ENCODE peak calls at places on chromosome 15, in four cellular contexts. M, O, I and E are unnamed samples.

GRCh38 chr15:82764740-82765139 is 41.1 kb downstream of the FSD2 start:
- DNase-seq in M (no peak), O (no peak), I (no peak), E (no peak)

GRCh38 chr15:48653216-48653615 is 7.7 kb upstream of the FBN1 start:
- DNase-seq in M (no peak), O (no peak), I (no peak), E (no peak)

GRCh38 chr15:65792988-65793812 is 1.1 kb upstream of the DENND4A start:
- DNase-seq in M (no peak), O (no peak), I (no peak), E (no peak)

GRCh38 chr15:24761704-24762302 is 86.2 kb downstream of the NPAP1 start:
- DNase-seq in M (peak; percentile 19), O (no peak), I (no peak), E (no peak)

GRCh38 chr15:90047956-90048575 is 46.9 kb downstream of the ZNF710 start:
- DNase-seq in M (no peak), O (no peak), I (no peak), E (no peak)

GRCh38 chr15:66502491-66502890 is 2.2 kb downstream of the RPL4 start:
- DNase-seq in M (no peak), O (no peak), I (no peak), E (no peak)

GRCh38 chr15:67148196-67148701 is 82.8 kb downstream of the SMAD3 start:
- DNase-seq in M (peak; percentile 74), O (no peak), I (no peak), E (no peak)

GRCh38 chr15:65054333-65055200 is 9.4 kb downstream of the SLC51B start:
- DNase-seq in M (peak; percentile 68), O (peak; percentile 76), I (peak; percentile 79), E (peak; percentile 88)

GRCh38 chr15:41416162-41416741 is 643 bp upstream of the RTF1 start:
- DNase-seq in M (no peak), O (peak; percentile 31), I (peak; percentile 29), E (no peak)

GRCh38 chr15:44368367-44368766 is 59.1 kb upstream of the CTDSPL2 start:
- DNase-seq in M (no peak), O (no peak), I (no peak), E (no peak)

GRCh38 chr15:65730560-65731172 is 61.4 kb downstream of the DENND4A start:
- DNase-seq in M (peak; percentile 2), O (no peak), I (no peak), E (no peak)

GRCh38 chr15:28947241-28947674 is 61.5 kb downstream of the APBA2 start:
- DNase-seq in M (no peak), O (no peak), I (no peak), E (no peak)

GRCh38 chr15:48191574-48192225 is at the start of gene CTXN2:
- DNase-seq in M (no peak), O (peak; percentile 63), I (no peak), E (no peak)

GRCh38 chr15:25426896-25427610 is 11.8 kb downstream of the UBE3A start:
- DNase-seq in M (no peak), O (no peak), I (no peak), E (no peak)

GRCh38 chr15:33729648-33730047 is 238.6 kb upstream of the CHRM5 start:
- DNase-seq in M (peak; percentile 5), O (no peak), I (no peak), E (no peak)

GRCh38 chr15:71752604-71753289 is 57.6 kb upstream of the NR2E3 start:
- DNase-seq in M (peak; percentile 94), O (peak; percentile 60), I (peak; percentile 44), E (no peak)

GRCh38 chr15:77610731-77611130 is 22.0 kb downstream of the LINGO1 start:
- DNase-seq in M (no peak), O (no peak), I (no peak), E (no peak)

GRCh38 chr15:22895465-22896190 is 57.2 kb downstream of the NIPA2 start:
- DNase-seq in M (peak; percentile 34), O (peak; percentile 85), I (no peak), E (no peak)

GRCh38 chr15:63288342-63288741 is 10.9 kb downstream of the APH1B start:
- DNase-seq in M (no peak), O (no peak), I (no peak), E (no peak)

GRCh38 chr15:71424765-71425164 is 309.5 kb downstream of the THSD4 start:
- DNase-seq in M (peak; percentile 23), O (no peak), I (no peak), E (no peak)

GRCh38 chr15:74130089-74130848 is at the start of gene ISLR2:
- DNase-seq in M (no peak), O (no peak), I (no peak), E (no peak)

GRCh38 chr15:98970799-98971198 is 36.8 kb downstream of the PGPEP1L start:
- DNase-seq in M (no peak), O (no peak), I (no peak), E (no peak)

GRCh38 chr15:99442268-99442897 is 123.4 kb upstream of the MEF2A start:
- DNase-seq in M (peak; percentile 90), O (peak; percentile 34), I (no peak), E (no peak)

GRCh38 chr15:52256930-52257733 is 38.5 kb downstream of the MYO5C start:
- DNase-seq in M (no peak), O (peak; percentile 32), I (no peak), E (peak; percentile 52)

GRCh38 chr15:83178387-83178786 is 29.2 kb downstream of the HDGFL3 start:
- DNase-seq in M (no peak), O (peak; percentile 46), I (no peak), E (no peak)

GRCh38 chr15:89475688-89476087 is 20.7 kb downstream of the RHCG start:
- DNase-seq in M (no peak), O (no peak), I (no peak), E (no peak)

GRCh38 chr15:58758141-58758540 is 8.6 kb upstream of the ADAM10 start:
- DNase-seq in M (peak; percentile 33), O (no peak), I (no peak), E (no peak)

GRCh38 chr15:58856090-58856489 is 77.4 kb downstream of the SLTM start:
- DNase-seq in M (peak; percentile 70), O (no peak), I (no peak), E (no peak)

GRCh38 chr15:92306662-92307061 is 87.0 kb upstream of the ST8SIA2 start:
- DNase-seq in M (no peak), O (peak; percentile 95), I (peak; percentile 64), E (no peak)

GRCh38 chr15:59399465-59400102 is 26.9 kb upstream of the MYO1E start:
- DNase-seq in M (no peak), O (no peak), I (no peak), E (no peak)

GRCh38 chr15:57387011-57387410 is 10.7 kb downstream of the CGNL1 start:
- DNase-seq in M (no peak), O (no peak), I (no peak), E (no peak)
- H2AK5ac ChIP-seq in M (no peak overlapping the region), O (no peak overlapping the region), I (no peak overlapping the region), E (no peak overlapping the region)

GRCh38 chr15:78749831-78750230 is 61.4 kb downstream of the ADAMTS7 start:
- DNase-seq in M (no peak), O (no peak), I (no peak), E (no peak)
- H3K56ac ChIP-seq in M (no peak overlapping the region), O (no peak overlapping the region), I (no peak overlapping the region), E (no peak overlapping the region)

GRCh38 chr15:70192490-70192889 is 94.8 kb upstream of the TLE3 start:
- DNase-seq in M (no peak), O (no peak), I (no peak), E (no peak)

GRCh38 chr15:70194266-70194665 is 96.5 kb upstream of the TLE3 start:
- DNase-seq in M (no peak), O (no peak), I (no peak), E (no peak)

GRCh38 chr15:70195171-70195807 is 97.6 kb upstream of the TLE3 start:
- DNase-seq in M (no peak), O (no peak), I (no peak), E (no peak)

GRCh38 chr15:70192041-70192440 is 94.3 kb upstream of the TLE3 start:
- DNase-seq in M (no peak), O (no peak), I (no peak), E (no peak)

DNA sequence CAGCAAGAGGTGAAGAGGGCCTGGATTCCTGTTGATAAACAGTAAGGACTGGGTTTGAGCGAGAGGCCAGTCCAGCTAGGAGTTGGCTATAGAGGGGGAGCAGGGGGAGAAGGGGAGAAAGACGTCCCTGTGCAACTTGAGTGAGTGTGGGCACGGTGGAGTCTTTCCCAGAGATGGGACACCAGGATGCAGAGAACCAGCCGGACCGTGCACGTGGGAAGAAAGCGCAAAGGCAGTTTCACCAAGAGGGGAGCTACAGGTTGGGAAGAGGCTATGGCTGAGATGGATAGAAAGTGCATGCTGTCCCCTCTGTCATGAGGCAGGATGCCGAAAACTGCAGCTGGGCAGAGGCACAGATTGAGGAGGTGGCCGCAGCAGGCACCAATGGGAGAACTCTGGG is 96.0 kb upstream of the TLE3 start:
- DNase-seq in M (no peak), O (no peak), I (no peak), E (no peak)
- H2AK5ac ChIP-seq in M (no peak overlapping the region), O (no peak overlapping the region), I (no peak overlapping the region), E (no peak overlapping the region)

GRCh38 chr15:57112178-57112577 is 193.7 kb downstream of the TCF12 start:
- DNase-seq in M (peak; percentile 43), O (peak; percentile 32), I (no peak), E (no peak)

GRCh38 chr15:57111002-57111401 is 192.6 kb downstream of the TCF12 start:
- DNase-seq in M (no peak), O (peak; percentile 35), I (no peak), E (no peak)

GRCh38 chr15:57114070-57114469 is 195.6 kb downstream of the TCF12 start:
- DNase-seq in M (peak; percentile 58), O (no peak), I (no peak), E (no peak)

GRCh38 chr15:57109005-57109404 is 190.6 kb downstream of the TCF12 start:
- DNase-seq in M (no peak), O (no peak), I (no peak), E (no peak)
- H3K56ac ChIP-seq in M (no peak overlapping the region), O (no peak overlapping the region), I (no peak overlapping the region), E (no peak overlapping the region)

GRCh38 chr15:31106495-31107300 is 5.2 kb upstream of the TRPM1 start:
- DNase-seq in M (no peak), O (no peak), I (no peak), E (no peak)

GRCh38 chr15:31111091-31111647 is 9.6 kb upstream of the TRPM1 start:
- DNase-seq in M (peak; percentile 38), O (no peak), I (no peak), E (no peak)

GRCh38 chr15:31104048-31104447 is 2.5 kb upstream of the TRPM1 start:
- DNase-seq in M (no peak), O (no peak), I (no peak), E (no peak)

DNA sequence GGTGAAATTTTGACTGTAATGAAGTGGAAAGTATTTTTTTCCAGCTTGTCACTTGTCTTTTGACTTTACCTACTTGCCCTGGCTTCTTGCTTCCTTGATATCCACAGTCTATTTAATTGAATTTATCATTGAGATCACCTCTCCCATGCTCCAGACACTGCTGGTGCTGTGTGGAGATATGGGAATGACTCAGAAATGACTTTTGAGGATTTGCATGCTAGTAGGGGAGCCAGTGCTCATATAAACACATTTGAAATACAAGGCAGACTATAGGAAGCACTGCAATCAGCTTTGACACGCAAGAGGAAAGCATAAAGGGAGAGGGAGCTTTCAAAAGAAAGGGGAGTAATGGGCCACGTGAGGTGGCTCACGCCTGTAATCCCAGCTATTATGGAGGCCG is 7.3 kb upstream of the TRPM1 start:
- DNase-seq in M (peak; percentile 75), O (no peak), I (no peak), E (no peak)
- H2AK5ac ChIP-seq in M (no peak overlapping the region), O (no peak overlapping the region), I (no peak overlapping the region), E (no peak overlapping the region)